ENCODE peak calls at places on chromosomes 11 and 22, in nine cellular contexts. One of them, this sample, is unnamed.

GRCh38 chr11:78725200-78725599 is 150.5 kb upstream of the NARS2 start:
- DNase-seq in pancreas: no peak
- DNase-seq in caudate nucleus: no peak
- DNase-seq in prostate gland: no peak
- DNase-seq in keratinocyte: no peak
- DNase-seq in A549: no peak
- DNase-seq in substantia nigra: no peak
- DNase-seq in mammary epithelial cell: no peak
- DNase-seq in H9: no peak
- DNase-seq in this sample: no peak

GRCh38 chr11:121533556-121534050 is 80.8 kb upstream of the SORL1-AS1 start:
- DNase-seq in pancreas: no peak
- DNase-seq in caudate nucleus: no peak
- DNase-seq in prostate gland: no peak
- DNase-seq in keratinocyte: no peak
- DNase-seq in A549: no peak
- DNase-seq in substantia nigra: no peak
- DNase-seq in mammary epithelial cell: no peak
- DNase-seq in H9: no peak
- DNase-seq in this sample: no peak

GRCh38 chr11:86162257-86162656 is 82.3 kb upstream of the EED start:
- DNase-seq in pancreas: peak
- DNase-seq in caudate nucleus: peak
- DNase-seq in prostate gland: no peak
- DNase-seq in keratinocyte: no peak
- DNase-seq in A549: peak
- DNase-seq in substantia nigra: no peak
- DNase-seq in mammary epithelial cell: peak
- DNase-seq in H9: no peak
- DNase-seq in this sample: no peak

GRCh38 chr22:31790240-31790639 is 36.4 kb downstream of the DEPDC5 start:
- DNase-seq in pancreas: no peak
- DNase-seq in caudate nucleus: no peak
- DNase-seq in prostate gland: no peak
- DNase-seq in keratinocyte: no peak
- DNase-seq in A549: no peak
- DNase-seq in substantia nigra: no peak
- DNase-seq in mammary epithelial cell: no peak
- DNase-seq in H9: no peak
- DNase-seq in this sample: no peak

GRCh38 chr11:12840871-12841516 is 166.8 kb downstream of the TEAD1 start:
- DNase-seq in pancreas: no peak
- DNase-seq in caudate nucleus: no peak
- DNase-seq in prostate gland: no peak
- DNase-seq in keratinocyte: no peak
- DNase-seq in A549: no peak
- DNase-seq in substantia nigra: no peak
- DNase-seq in mammary epithelial cell: peak
- DNase-seq in H9: no peak
- DNase-seq in this sample: no peak

GRCh38 chr11:8065031-8065430 is 16.0 kb upstream of the TUB start:
- DNase-seq in pancreas: no peak
- DNase-seq in caudate nucleus: no peak
- DNase-seq in prostate gland: no peak
- DNase-seq in keratinocyte: no peak
- DNase-seq in A549: no peak
- DNase-seq in substantia nigra: no peak
- DNase-seq in mammary epithelial cell: no peak
- DNase-seq in H9: no peak
- DNase-seq in this sample: no peak

GRCh38 chr11:84234462-84235202 is 948.5 kb upstream of the CCDC90B start:
- DNase-seq in pancreas: no peak
- DNase-seq in caudate nucleus: no peak
- DNase-seq in prostate gland: no peak
- DNase-seq in keratinocyte: no peak
- DNase-seq in A549: no peak
- DNase-seq in substantia nigra: no peak
- DNase-seq in mammary epithelial cell: no peak
- DNase-seq in H9: no peak
- DNase-seq in this sample: no peak

GRCh38 chr11:17004486-17005148 is 9.6 kb downstream of the PLEKHA7 start:
- DNase-seq in pancreas: no peak
- DNase-seq in caudate nucleus: no peak
- DNase-seq in prostate gland: no peak
- DNase-seq in keratinocyte: no peak
- DNase-seq in A549: no peak
- DNase-seq in substantia nigra: no peak
- DNase-seq in mammary epithelial cell: no peak
- DNase-seq in H9: no peak
- DNase-seq in this sample: no peak

GRCh38 chr11:38646382-38646781 is 2048.3 kb upstream of the RAG2 start:
- DNase-seq in pancreas: no peak
- DNase-seq in caudate nucleus: no peak
- DNase-seq in prostate gland: no peak
- DNase-seq in keratinocyte: no peak
- DNase-seq in A549: no peak
- DNase-seq in substantia nigra: no peak
- DNase-seq in mammary epithelial cell: no peak
- DNase-seq in H9: no peak
- DNase-seq in this sample: no peak

GRCh38 chr22:48336339-48337060 is 1491.2 kb downstream of the BRD1 start:
- DNase-seq in pancreas: no peak
- DNase-seq in caudate nucleus: no peak
- DNase-seq in prostate gland: no peak
- DNase-seq in keratinocyte: no peak
- DNase-seq in A549: no peak
- DNase-seq in substantia nigra: no peak
- DNase-seq in mammary epithelial cell: no peak
- DNase-seq in H9: no peak
- DNase-seq in this sample: no peak
- H3K27ac ChIP-seq in pancreas: no peak
- H3K27ac ChIP-seq in caudate nucleus: no peak
- H3K27ac ChIP-seq in prostate gland: no peak
- H3K27ac ChIP-seq in keratinocyte: no peak
- H3K27ac ChIP-seq in A549: peak
- H3K27ac ChIP-seq in substantia nigra: no peak
- H3K27ac ChIP-seq in mammary epithelial cell: no peak
- H3K27ac ChIP-seq in H9: no peak
- H3K27ac ChIP-seq in this sample: no peak

GRCh38 chr11:60873533-60873932 is 6.2 kb downstream of the ZP1 start:
- DNase-seq in pancreas: no peak
- DNase-seq in caudate nucleus: no peak
- DNase-seq in prostate gland: no peak
- DNase-seq in keratinocyte: no peak
- DNase-seq in A549: no peak
- DNase-seq in substantia nigra: no peak
- DNase-seq in mammary epithelial cell: no peak
- DNase-seq in H9: no peak
- DNase-seq in this sample: no peak
- H3K27ac ChIP-seq in pancreas: no peak
- H3K27ac ChIP-seq in caudate nucleus: no peak
- H3K27ac ChIP-seq in prostate gland: no peak
- H3K27ac ChIP-seq in keratinocyte: no peak
- H3K27ac ChIP-seq in A549: peak
- H3K27ac ChIP-seq in substantia nigra: no peak
- H3K27ac ChIP-seq in mammary epithelial cell: no peak
- H3K27ac ChIP-seq in H9: no peak
- H3K27ac ChIP-seq in this sample: no peak

GRCh38 chr22:23258826-23259170 is 78.5 kb downstream of the BCR start:
- DNase-seq in pancreas: no peak
- DNase-seq in caudate nucleus: no peak
- DNase-seq in prostate gland: no peak
- DNase-seq in keratinocyte: no peak
- DNase-seq in A549: no peak
- DNase-seq in substantia nigra: no peak
- DNase-seq in mammary epithelial cell: no peak
- DNase-seq in H9: no peak
- DNase-seq in this sample: no peak

GRCh38 chr22:23259916-23260644 is 79.8 kb downstream of the BCR start:
- DNase-seq in pancreas: no peak
- DNase-seq in caudate nucleus: no peak
- DNase-seq in prostate gland: no peak
- DNase-seq in keratinocyte: no peak
- DNase-seq in A549: no peak
- DNase-seq in substantia nigra: no peak
- DNase-seq in mammary epithelial cell: no peak
- DNase-seq in H9: peak
- DNase-seq in this sample: no peak

GRCh38 chr22:23256138-23256932 is 76.0 kb downstream of the BCR start:
- DNase-seq in pancreas: no peak
- DNase-seq in caudate nucleus: no peak
- DNase-seq in prostate gland: no peak
- DNase-seq in keratinocyte: no peak
- DNase-seq in A549: no peak
- DNase-seq in substantia nigra: no peak
- DNase-seq in mammary epithelial cell: no peak
- DNase-seq in H9: no peak
- DNase-seq in this sample: no peak

GRCh38 chr22:23256986-23257888 is 76.9 kb downstream of the BCR start:
- DNase-seq in pancreas: no peak
- DNase-seq in caudate nucleus: no peak
- DNase-seq in prostate gland: no peak
- DNase-seq in keratinocyte: no peak
- DNase-seq in A549: no peak
- DNase-seq in substantia nigra: no peak
- DNase-seq in mammary epithelial cell: peak
- DNase-seq in H9: no peak
- DNase-seq in this sample: no peak

DNA sequence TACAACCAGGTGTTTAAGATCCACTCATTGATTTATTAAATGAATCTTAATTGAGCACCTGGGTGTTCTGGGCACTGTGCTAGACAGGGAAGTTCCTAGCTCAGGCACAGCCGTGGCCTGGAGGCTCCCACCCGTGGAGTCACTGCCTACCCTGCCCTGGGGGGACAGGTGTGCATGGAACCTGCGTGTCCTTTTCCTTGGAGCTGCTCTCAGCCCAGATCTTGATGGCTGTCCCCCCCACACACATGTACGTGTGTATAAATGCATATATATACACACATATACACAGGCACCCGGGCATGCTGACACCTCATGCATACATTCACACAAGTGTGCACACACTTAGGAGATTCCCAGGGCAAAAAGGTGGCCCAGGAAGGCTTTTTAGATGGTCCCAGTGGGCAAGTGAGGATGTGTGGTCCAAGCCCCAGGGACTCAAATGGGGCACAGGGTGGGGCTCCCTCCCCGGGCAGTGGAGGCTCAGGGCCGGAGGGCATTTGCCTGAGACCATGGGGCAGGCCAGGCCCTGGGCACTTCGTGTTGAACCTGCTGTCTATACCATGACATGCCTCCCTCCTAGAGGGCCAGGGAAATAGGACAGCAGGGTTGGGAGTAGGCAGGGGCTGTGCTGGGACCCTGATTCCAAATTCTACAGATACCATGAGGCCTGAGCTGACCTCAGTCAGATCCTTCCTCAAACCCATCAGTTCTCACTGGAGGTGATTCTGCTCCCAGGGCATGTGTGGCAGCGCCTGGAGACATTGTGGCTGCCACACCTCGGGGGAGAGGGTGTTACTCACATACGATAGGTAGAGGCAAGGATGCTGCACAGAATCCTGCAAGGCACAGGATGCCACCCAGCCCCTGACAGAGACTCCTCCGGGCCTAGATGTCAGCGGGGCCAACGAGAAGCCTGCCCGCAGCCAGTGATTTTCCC is 77.8 kb downstream of the BCR start:
- DNase-seq in pancreas: no peak
- DNase-seq in caudate nucleus: no peak
- DNase-seq in prostate gland: no peak
- DNase-seq in keratinocyte: no peak
- DNase-seq in A549: no peak
- DNase-seq in substantia nigra: no peak
- DNase-seq in mammary epithelial cell: no peak
- DNase-seq in H9: no peak
- DNase-seq in this sample: no peak
- H3K27ac ChIP-seq in pancreas: no peak
- H3K27ac ChIP-seq in caudate nucleus: no peak
- H3K27ac ChIP-seq in prostate gland: no peak
- H3K27ac ChIP-seq in keratinocyte: no peak
- H3K27ac ChIP-seq in A549: no peak
- H3K27ac ChIP-seq in substantia nigra: no peak
- H3K27ac ChIP-seq in mammary epithelial cell: no peak
- H3K27ac ChIP-seq in H9: no peak
- H3K27ac ChIP-seq in this sample: no peak

GRCh38 chr11:64799925-64800632 is 2.9 kb downstream of the MAP4K2 start:
- DNase-seq in pancreas: no peak
- DNase-seq in caudate nucleus: no peak
- DNase-seq in prostate gland: no peak
- DNase-seq in keratinocyte: no peak
- DNase-seq in A549: peak
- DNase-seq in substantia nigra: no peak
- DNase-seq in mammary epithelial cell: no peak
- DNase-seq in H9: no peak
- DNase-seq in this sample: no peak
- H3K27ac ChIP-seq in pancreas: no peak
- H3K27ac ChIP-seq in caudate nucleus: no peak
- H3K27ac ChIP-seq in prostate gland: no peak
- H3K27ac ChIP-seq in keratinocyte: no peak
- H3K27ac ChIP-seq in A549: peak
- H3K27ac ChIP-seq in substantia nigra: no peak
- H3K27ac ChIP-seq in mammary epithelial cell: no peak
- H3K27ac ChIP-seq in H9: no peak
- H3K27ac ChIP-seq in this sample: no peak

This sample was measured in epithelial cell of prostate.